ENCODE peak calls at places on chromosome X, in eight cellular contexts. F is HCT116, N is A549, Q is H1, K is GM12878, R is NB4, Z is WTC11, Y is endothelial cell of umbilical vein. E is an unnamed sample.

GRCh38 chrX:132086717-132087116 is 41.1 kb downstream of the FRMD7 start:
- DNase-seq in F (no peak), N (no peak), Q (no peak), K (no peak), R (no peak), Z (no peak), Y (peak), E (no peak)

GRCh38 chrX:15050395-15050794 is 177.2 kb downstream of the MOSPD2 start:
- DNase-seq in F (no peak), N (peak), Q (no peak), K (no peak), R (peak), Z (no peak), Y (no peak), E (peak)

GRCh38 chrX:128975716-128976115 is 547.6 kb downstream of the SMARCA1 start:
- DNase-seq in F (no peak), N (peak), Q (peak), K (no peak), R (peak), Z (peak), Y (peak), E (peak)

GRCh38 chrX:100654256-100654655 is 10.3 kb downstream of the SRPX2 start:
- DNase-seq in F (no peak), N (peak), Q (no peak), K (no peak), R (peak), Z (no peak), Y (peak), E (no peak)

GRCh38 chrX:12767856-12768255 is 23.4 kb upstream of the PRPS2 start:
- DNase-seq in F (no peak), N (no peak), Q (no peak), K (no peak), R (no peak), Z (no peak), Y (peak), E (no peak)

GRCh38 chrX:75746891-75747639 is 38.0 kb downstream of the MAGEE2 start:
- DNase-seq in F (no peak), N (peak), Q (peak), K (no peak), R (peak), Z (peak), Y (no peak), E (no peak)

GRCh38 chrX:74923942-74924448 is 1.3 kb downstream of the NEXMIF start:
- DNase-seq in F (no peak), N (no peak), Q (no peak), K (no peak), R (no peak), Z (peak), Y (no peak), E (no peak)

GRCh38 chrX:72255445-72255844 is 16.6 kb upstream of the ERCC6L start:
- DNase-seq in F (no peak), N (no peak), Q (peak), K (no peak), R (no peak), Z (peak), Y (no peak), E (no peak)

GRCh38 chrX:153662266-153662665 is 11.3 kb downstream of the PNCK start:
- DNase-seq in F (peak), N (peak), Q (peak), K (no peak), R (peak), Z (peak), Y (peak), E (no peak)

GRCh38 chrX:118507766-118508165 is 12.2 kb downstream of the DOCK11 start:
- DNase-seq in F (no peak), N (no peak), Q (no peak), K (no peak), R (no peak), Z (no peak), Y (no peak), E (no peak)

GRCh38 chrX:24760601-24761000 is 66.9 kb downstream of the POLA1 start:
- DNase-seq in F (no peak), N (no peak), Q (no peak), K (no peak), R (no peak), Z (no peak), Y (no peak), E (no peak)

GRCh38 chrX:110657073-110657472 is 138.5 kb downstream of the CHRDL1 start:
- DNase-seq in F (no peak), N (no peak), Q (no peak), K (no peak), R (no peak), Z (no peak), Y (no peak), E (no peak)

GRCh38 chrX:80174925-80175574 is 160.5 kb downstream of the TBX22 start:
- DNase-seq in F (no peak), N (no peak), Q (no peak), K (no peak), R (no peak), Z (no peak), Y (no peak), E (no peak)

GRCh38 chrX:71859637-71860036 is 51.0 kb upstream of the NHSL2 start:
- DNase-seq in F (peak), N (peak), Q (no peak), K (no peak), R (peak), Z (no peak), Y (peak), E (no peak)

GRCh38 chrX:20217906-20218305 is 48.8 kb downstream of the RPS6KA3 start:
- DNase-seq in F (no peak), N (no peak), Q (no peak), K (no peak), R (no peak), Z (no peak), Y (peak), E (peak)

GRCh38 chrX:29617276-29617675 is 598.1 kb upstream of the MAGEB2 start:
- DNase-seq in F (no peak), N (no peak), Q (no peak), K (no peak), R (no peak), Z (no peak), Y (no peak), E (no peak)

GRCh38 chrX:130330706-130331105 is 9.0 kb upstream of the SLC25A14 start:
- DNase-seq in F (peak), N (peak), Q (peak), K (peak), R (peak), Z (peak), Y (peak), E (peak)

GRCh38 chrX:48648299-48648698 is 35.3 kb upstream of the WAS start:
- DNase-seq in F (no peak), N (peak), Q (peak), K (no peak), R (peak), Z (peak), Y (peak), E (no peak)

GRCh38 chrX:10648608-10649007 is 28.2 kb upstream of the MID1 start:
- DNase-seq in F (no peak), N (no peak), Q (no peak), K (no peak), R (no peak), Z (no peak), Y (peak), E (no peak)

GRCh38 chrX:101385795-101386541 is at the start of gene BTK:
- DNase-seq in F (no peak), N (no peak), Q (no peak), K (peak), R (peak), Z (no peak), Y (no peak), E (peak)

GRCh38 chrX:44415639-44416386 is 72.3 kb upstream of the EFHC2 start:
- DNase-seq in F (no peak), N (no peak), Q (no peak), K (no peak), R (no peak), Z (no peak), Y (no peak), E (no peak)

GRCh38 chrX:2572740-2573139 is 72.0 kb upstream of the DHRSX start:
- DNase-seq in F (peak), N (peak), Q (no peak), K (no peak), R (no peak), Z (no peak), Y (no peak), E (no peak)

GRCh38 chrX:103356023-103356798 is at the start of gene TCEAL9:
- DNase-seq in F (peak), N (peak), Q (no peak), K (no peak), R (no peak), Z (peak), Y (peak), E (peak)

GRCh38 chrX:135522878-135523693 is 2.6 kb downstream of the INTS6L start:
- DNase-seq in F (no peak), N (no peak), Q (no peak), K (no peak), R (peak), Z (no peak), Y (no peak), E (no peak)
- TF ChIP-seq MAX in F (no peak), N (no peak), Q (no peak), K (no peak), R (no peak), Z (no peak), Y (no peak), E (no peak)

GRCh38 chrX:136586386-136586785 is 54.4 kb downstream of the VGLL1 start:
- DNase-seq in F (no peak), N (no peak), Q (no peak), K (no peak), R (peak), Z (no peak), Y (no peak), E (no peak)
- TF ChIP-seq MAX in F (no peak), N (no peak), Q (no peak), K (no peak), R (no peak), Z (no peak), Y (no peak), E (no peak)

DNA sequence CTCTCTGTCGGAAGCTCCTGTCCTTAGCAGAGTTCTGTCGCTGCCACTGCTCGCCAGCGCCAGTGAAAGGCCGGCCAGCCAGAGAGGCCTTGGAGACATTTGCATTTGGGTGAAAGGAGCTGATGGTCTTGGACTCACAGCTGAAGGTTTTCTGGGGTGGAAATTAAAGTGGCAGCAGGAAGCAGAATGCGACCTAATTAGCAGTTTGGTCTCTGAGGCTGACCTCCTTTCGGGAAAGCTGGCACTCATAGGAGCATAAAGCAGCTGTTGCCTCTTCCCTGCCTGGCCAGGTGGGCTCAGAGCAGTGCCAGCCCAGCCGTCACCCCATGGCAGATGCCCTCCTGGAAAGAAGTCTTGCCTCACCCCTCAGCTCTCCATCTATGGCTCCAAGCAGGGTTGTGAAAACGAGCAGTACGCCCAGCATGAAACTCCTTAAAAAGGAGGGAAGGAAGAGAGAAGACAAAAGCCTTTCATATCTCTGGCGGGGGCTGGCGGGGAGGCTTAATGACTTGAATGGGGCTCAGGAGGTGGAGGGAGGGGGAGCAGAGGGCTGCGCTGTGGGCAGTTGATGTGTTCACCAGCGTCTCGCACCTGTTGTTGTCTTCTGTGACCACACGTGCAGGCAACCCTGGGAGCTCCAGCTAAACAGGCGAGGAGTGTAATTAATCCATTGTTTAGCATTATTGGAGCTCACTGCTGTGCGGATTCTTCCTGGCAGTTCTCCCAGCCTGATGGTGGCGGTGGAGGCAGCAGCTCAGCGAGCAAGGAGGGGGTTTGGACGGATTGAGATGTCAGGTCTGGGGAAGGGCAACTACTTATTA is 264.0 kb downstream of the MID1IP1 start:
- DNase-seq in F (no peak), N (no peak), Q (peak), K (no peak), R (no peak), Z (peak), Y (no peak), E (no peak)
- TF ChIP-seq MAX in F (no peak), N (no peak), Q (peak), K (no peak), R (no peak), Z (peak), Y (no peak), E (no peak)

DNA sequence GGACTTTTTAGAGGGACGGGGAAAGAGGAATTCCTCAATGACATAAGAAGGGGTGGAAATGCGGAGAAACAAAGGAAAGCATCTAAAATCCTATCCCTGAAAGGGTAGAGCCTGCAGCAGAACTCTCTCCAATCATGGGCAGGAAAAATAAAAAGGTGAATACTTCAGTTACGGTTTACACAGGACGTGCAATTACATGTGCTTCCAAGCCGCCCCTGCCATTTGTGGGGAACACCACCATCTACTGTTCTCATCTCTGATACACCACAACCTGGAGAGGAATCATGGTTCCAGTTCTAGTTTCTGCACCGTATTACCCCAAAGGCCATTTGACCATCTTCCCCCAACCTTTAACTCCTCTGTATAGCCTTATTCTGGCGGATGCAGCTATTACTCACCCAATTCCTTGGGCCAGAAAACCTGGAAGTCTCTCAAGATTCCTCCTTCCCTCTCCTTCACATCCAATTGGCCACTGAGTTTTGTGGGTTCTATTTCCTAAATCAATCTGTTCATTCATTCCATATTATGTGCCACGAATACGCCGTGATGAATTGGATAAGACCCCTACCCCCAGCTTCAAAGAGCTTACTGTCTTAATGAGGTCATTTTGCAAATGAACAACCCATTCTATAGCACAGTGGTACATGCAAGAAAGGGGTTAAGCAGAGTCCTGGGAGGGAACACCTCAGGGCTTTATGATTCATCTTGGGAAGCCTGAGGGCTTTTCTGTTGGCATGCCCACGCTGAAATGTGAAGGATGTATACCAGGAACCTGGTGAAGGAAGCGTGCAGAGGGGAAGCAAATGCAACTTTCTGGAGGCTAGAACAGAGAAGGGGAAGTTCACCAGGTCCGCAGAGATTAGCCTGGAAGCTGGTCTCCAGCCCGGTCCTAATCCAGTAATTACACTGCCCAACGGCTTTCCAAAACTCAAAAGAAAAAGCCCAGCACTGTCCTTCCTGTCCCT is 1.4 kb upstream of the MSL3 start:
- DNase-seq in F (no peak), N (no peak), Q (no peak), K (no peak), R (peak), Z (no peak), Y (no peak), E (no peak)
- TF ChIP-seq MAX in F (no peak), N (no peak), Q (no peak), K (no peak), R (no peak), Z (no peak), Y (no peak), E (no peak)

GRCh38 chrX:346034-346813 is 27.6 kb upstream of the GTPBP6 start:
- DNase-seq in F (no peak), N (no peak), Q (peak), K (no peak), R (no peak), Z (peak), Y (no peak), E (no peak)

GRCh38 chrX:347351-348117 is 28.9 kb upstream of the GTPBP6 start:
- DNase-seq in F (no peak), N (no peak), Q (no peak), K (no peak), R (no peak), Z (no peak), Y (no peak), E (no peak)

GRCh38 chrX:341541-342101 is 23.0 kb upstream of the GTPBP6 start:
- DNase-seq in F (no peak), N (no peak), Q (peak), K (no peak), R (no peak), Z (peak), Y (no peak), E (no peak)

GRCh38 chrX:345020-345925 is 26.7 kb upstream of the GTPBP6 start:
- DNase-seq in F (no peak), N (no peak), Q (peak), K (no peak), R (no peak), Z (peak), Y (no peak), E (no peak)

GRCh38 chrX:344371-344901 is 25.8 kb upstream of the GTPBP6 start:
- DNase-seq in F (no peak), N (no peak), Q (peak), K (no peak), R (no peak), Z (peak), Y (no peak), E (no peak)
- TF ChIP-seq MAX in F (no peak), N (no peak), Q (no peak), K (no peak), R (no peak), Z (no peak), Y (no peak), E (no peak)